ENCODE peak calls at places on chromosomes 3 and 15, in four cellular contexts. One of them, this sample, is unnamed.

GRCh38 chr3:169754711-169755110 is 10.1 kb downstream of the TERC start:
- DNase-seq in HCT116: no peak
- DNase-seq in transverse colon: no peak
- DNase-seq in stomach: no peak
- DNase-seq in this sample: no peak

GRCh38 chr3:185272051-185272450 is 18.2 kb upstream of the EHHADH start:
- DNase-seq in HCT116: no peak
- DNase-seq in transverse colon: no peak
- DNase-seq in stomach: no peak
- DNase-seq in this sample: no peak

GRCh38 chr3:106635271-106635670 is 742.0 kb upstream of the CCDC54 start:
- DNase-seq in HCT116: no peak
- DNase-seq in transverse colon: no peak
- DNase-seq in stomach: no peak
- DNase-seq in this sample: no peak

GRCh38 chr3:174581551-174581950 is 277.6 kb upstream of the NAALADL2 start:
- DNase-seq in HCT116: peak; percentile 0
- DNase-seq in transverse colon: no peak
- DNase-seq in stomach: no peak
- DNase-seq in this sample: no peak

GRCh38 chr3:88810455-88810854 is 297.0 kb upstream of the EPHA3 start:
- DNase-seq in HCT116: no peak
- DNase-seq in transverse colon: no peak
- DNase-seq in stomach: no peak
- DNase-seq in this sample: no peak

GRCh38 chr15:77022646-77023575 is 28.0 kb downstream of the PSTPIP1 start:
- DNase-seq in HCT116: no peak
- DNase-seq in transverse colon: no peak
- DNase-seq in stomach: no peak
- DNase-seq in this sample: peak; percentile 20

GRCh38 chr15:28098766-28099554 is at the start of gene OCA2:
- DNase-seq in HCT116: no peak
- DNase-seq in transverse colon: peak; percentile 43
- DNase-seq in stomach: peak; percentile 61
- DNase-seq in this sample: no peak

GRCh38 chr3:79111375-79112052 is 656.3 kb downstream of the ROBO1 start:
- DNase-seq in HCT116: no peak
- DNase-seq in transverse colon: no peak
- DNase-seq in stomach: no peak
- DNase-seq in this sample: no peak

GRCh38 chr3:4895848-4896247 is 83.4 kb upstream of the BHLHE40 start:
- DNase-seq in HCT116: no peak
- DNase-seq in transverse colon: no peak
- DNase-seq in stomach: no peak
- DNase-seq in this sample: no peak

GRCh38 chr15:66870880-66871388 is 168.9 kb downstream of the SMAD6 start:
- DNase-seq in HCT116: no peak
- DNase-seq in transverse colon: no peak
- DNase-seq in stomach: no peak
- DNase-seq in this sample: no peak

GRCh38 chr3:52232279-52233107 is 6.5 kb downstream of the TWF2 start:
- DNase-seq in HCT116: no peak
- DNase-seq in transverse colon: no peak
- DNase-seq in stomach: no peak
- DNase-seq in this sample: no peak

GRCh38 chr3:124467980-124468902 is 262.0 kb upstream of the UMPS start:
- DNase-seq in HCT116: peak; percentile 26
- DNase-seq in transverse colon: peak; percentile 41
- DNase-seq in stomach: peak; percentile 48
- DNase-seq in this sample: peak; percentile 43

GRCh38 chr3:49785565-49786356 is 581 bp downstream of the IP6K1 start:
- DNase-seq in HCT116: no peak
- DNase-seq in transverse colon: peak; percentile 47
- DNase-seq in stomach: peak; percentile 39
- DNase-seq in this sample: no peak

GRCh38 chr3:69086133-69086722 is 1.5 kb downstream of the ARL6IP5 start:
- DNase-seq in HCT116: peak; percentile 72
- DNase-seq in transverse colon: peak; percentile 91
- DNase-seq in stomach: peak; percentile 92
- DNase-seq in this sample: no peak

GRCh38 chr15:64476550-64476949 is 16.2 kb downstream of the ZNF609 start:
- DNase-seq in HCT116: no peak
- DNase-seq in transverse colon: no peak
- DNase-seq in stomach: no peak
- DNase-seq in this sample: no peak

GRCh38 chr3:54343495-54343894 is 221.1 kb downstream of the CACNA2D3 start:
- DNase-seq in HCT116: no peak
- DNase-seq in transverse colon: no peak
- DNase-seq in stomach: no peak
- DNase-seq in this sample: no peak

GRCh38 chr3:114596147-114596546 is 302.3 kb downstream of the TIGIT start:
- DNase-seq in HCT116: no peak
- DNase-seq in transverse colon: no peak
- DNase-seq in stomach: no peak
- DNase-seq in this sample: no peak

GRCh38 chr15:77535845-77536244 is 96.9 kb downstream of the LINGO1 start:
- DNase-seq in HCT116: peak; percentile 15
- DNase-seq in transverse colon: peak; percentile 31
- DNase-seq in stomach: no peak
- DNase-seq in this sample: no peak

GRCh38 chr3:17420668-17421067 is 321.8 kb downstream of the TBC1D5 start:
- DNase-seq in HCT116: no peak
- DNase-seq in transverse colon: no peak
- DNase-seq in stomach: no peak
- DNase-seq in this sample: no peak

GRCh38 chr3:154954750-154955149 is 125.4 kb upstream of the MME start:
- DNase-seq in HCT116: peak; percentile 51
- DNase-seq in transverse colon: no peak
- DNase-seq in stomach: no peak
- DNase-seq in this sample: no peak

GRCh38 chr15:70132148-70132547 is 34.4 kb upstream of the TLE3 start:
- DNase-seq in HCT116: no peak
- DNase-seq in transverse colon: no peak
- DNase-seq in stomach: no peak
- DNase-seq in this sample: no peak

GRCh38 chr3:48187579-48188265 is 495 bp downstream of the CDC25A start:
- DNase-seq in HCT116: no peak
- DNase-seq in transverse colon: peak; percentile 46
- DNase-seq in stomach: peak; percentile 50
- DNase-seq in this sample: no peak

GRCh38 chr3:35633332-35634124 is 5.8 kb upstream of the ARPP21 start:
- DNase-seq in HCT116: no peak
- DNase-seq in transverse colon: no peak
- DNase-seq in stomach: no peak
- DNase-seq in this sample: no peak

GRCh38 chr3:77150028-77150427 is 110.1 kb downstream of the ROBO2 start:
- DNase-seq in HCT116: no peak
- DNase-seq in transverse colon: no peak
- DNase-seq in stomach: no peak
- DNase-seq in this sample: no peak

GRCh38 chr3:69751118-69751517 is 11.9 kb downstream of the MITF start:
- DNase-seq in HCT116: no peak
- DNase-seq in transverse colon: no peak
- DNase-seq in stomach: no peak
- DNase-seq in this sample: no peak

GRCh38 chr3:46901591-46902187 is 24.2 kb downstream of the PTH1R start:
- DNase-seq in HCT116: no peak
- DNase-seq in transverse colon: no peak
- DNase-seq in stomach: no peak
- DNase-seq in this sample: no peak

GRCh38 chr15:52529289-52529929 is 729 bp upstream of the MYO5A start:
- DNase-seq in HCT116: no peak
- DNase-seq in transverse colon: peak; percentile 20
- DNase-seq in stomach: no peak
- DNase-seq in this sample: no peak

GRCh38 chr15:71677766-71678165 is 132.6 kb upstream of the NR2E3 start:
- DNase-seq in HCT116: no peak
- DNase-seq in transverse colon: no peak
- DNase-seq in stomach: no peak
- DNase-seq in this sample: no peak

GRCh38 chr3:30332196-30333021 is 274.0 kb upstream of the TGFBR2 start:
- DNase-seq in HCT116: no peak
- DNase-seq in transverse colon: no peak
- DNase-seq in stomach: no peak
- DNase-seq in this sample: no peak

GRCh38 chr3:119812491-119813058 is 30.7 kb downstream of the NR1I2 start:
- DNase-seq in HCT116: no peak
- DNase-seq in transverse colon: no peak
- DNase-seq in stomach: no peak
- DNase-seq in this sample: no peak

GRCh38 chr15:49693491-49693890 is 72.6 kb downstream of the DTWD1 start:
- DNase-seq in HCT116: no peak
- DNase-seq in transverse colon: no peak
- DNase-seq in stomach: no peak
- DNase-seq in this sample: no peak

GRCh38 chr3:126284258-126284904 is 72.8 kb downstream of the KLF15 start:
- DNase-seq in HCT116: peak; percentile 86
- DNase-seq in transverse colon: no peak
- DNase-seq in stomach: no peak
- DNase-seq in this sample: no peak

GRCh38 chr15:87753539-87753938 is 503.0 kb downstream of the NTRK3 start:
- DNase-seq in HCT116: no peak
- DNase-seq in transverse colon: no peak
- DNase-seq in stomach: no peak
- DNase-seq in this sample: no peak

GRCh38 chr3:187986514-187986934 is 167.4 kb upstream of the LPP start:
- DNase-seq in HCT116: peak; percentile 19
- DNase-seq in transverse colon: no peak
- DNase-seq in stomach: no peak
- DNase-seq in this sample: no peak

GRCh38 chr15:93862791-93863190 is 368.6 kb upstream of the MCTP2 start:
- DNase-seq in HCT116: no peak
- DNase-seq in transverse colon: peak; percentile 27
- DNase-seq in stomach: no peak
- DNase-seq in this sample: no peak

GRCh38 chr3:184395320-184395660 is 15.4 kb downstream of the CHRD start:
- DNase-seq in HCT116: no peak
- DNase-seq in transverse colon: no peak
- DNase-seq in stomach: no peak
- DNase-seq in this sample: no peak

GRCh38 chr15:29451201-29451781 is 181.7 kb upstream of the NSMCE3 start:
- DNase-seq in HCT116: peak; percentile 7
- DNase-seq in transverse colon: no peak
- DNase-seq in stomach: no peak
- DNase-seq in this sample: no peak

GRCh38 chr15:42448281-42448680 is 42.7 kb downstream of the ZNF106 start:
- DNase-seq in HCT116: no peak
- DNase-seq in transverse colon: no peak
- DNase-seq in stomach: no peak
- DNase-seq in this sample: no peak

DNA sequence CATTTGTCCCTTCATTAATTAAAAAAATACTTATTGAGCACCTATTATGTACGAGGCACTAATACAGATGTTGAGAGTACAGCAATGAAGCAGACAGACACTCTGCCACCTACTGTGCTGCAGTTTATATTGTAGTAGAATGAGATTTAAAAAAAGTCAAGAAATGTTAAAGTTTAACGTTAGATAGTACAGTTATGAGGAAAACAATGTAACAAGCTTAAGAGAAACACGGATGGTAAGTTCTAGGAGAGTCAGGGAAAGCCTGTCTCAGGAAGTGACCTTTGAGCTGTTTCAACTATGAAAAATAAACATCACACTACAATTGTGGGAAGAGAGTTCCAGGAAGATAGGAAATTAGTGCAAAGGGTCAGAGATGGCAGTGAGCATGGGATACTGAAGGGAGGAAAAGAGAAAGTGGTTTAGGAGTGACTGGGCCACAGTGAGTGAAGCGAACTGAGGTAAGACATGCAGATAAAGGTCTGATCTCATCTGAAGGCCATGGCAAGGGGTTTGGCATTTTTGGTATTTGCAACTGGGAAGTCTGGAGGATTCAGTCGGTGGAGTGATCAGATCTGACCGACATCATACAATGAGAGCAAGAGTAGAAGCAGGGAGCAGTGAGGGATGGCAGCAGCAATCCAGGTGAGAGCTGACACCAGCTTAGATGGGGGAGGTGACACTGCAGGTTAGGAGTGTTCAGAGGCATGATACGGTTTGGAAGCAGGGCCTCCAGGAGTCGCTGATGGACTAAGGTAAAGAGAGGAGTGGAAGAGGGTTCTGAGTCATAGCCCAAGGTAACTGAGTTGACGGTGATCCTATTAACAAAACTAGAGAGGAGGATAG is 28.5 kb downstream of the PLSCR4 start:
- DNase-seq in HCT116: peak; percentile 69
- DNase-seq in transverse colon: peak; percentile 63
- DNase-seq in stomach: no peak
- DNase-seq in this sample: no peak
- TF ChIP-seq POLR2A in HCT116: no peak
- TF ChIP-seq POLR2A in transverse colon: peak; percentile 19
- TF ChIP-seq POLR2A in stomach: no peak
- TF ChIP-seq POLR2A in this sample: no peak

GRCh38 chr3:194584866-194585265 is 48.4 kb downstream of the TMEM44 start:
- DNase-seq in HCT116: no peak
- DNase-seq in transverse colon: no peak
- DNase-seq in stomach: no peak
- DNase-seq in this sample: no peak
- TF ChIP-seq POLR2AphosphoS5 in HCT116: no peak
- TF ChIP-seq POLR2AphosphoS5 in transverse colon: no peak
- TF ChIP-seq POLR2AphosphoS5 in stomach: no peak
- TF ChIP-seq POLR2AphosphoS5 in this sample: no peak

GRCh38 chr15:74400313-74400850 is 32.9 kb upstream of the CYP11A1 start:
- DNase-seq in HCT116: no peak
- DNase-seq in transverse colon: no peak
- DNase-seq in stomach: no peak
- DNase-seq in this sample: no peak
- TF ChIP-seq POLR2A in HCT116: no peak
- TF ChIP-seq POLR2A in transverse colon: no peak
- TF ChIP-seq POLR2A in stomach: no peak
- TF ChIP-seq POLR2A in this sample: no peak

GRCh38 chr3:140341213-140341612 is 336.7 kb upstream of the TRIM42 start:
- DNase-seq in HCT116: no peak
- DNase-seq in transverse colon: peak; percentile 50
- DNase-seq in stomach: no peak
- DNase-seq in this sample: no peak
- TF ChIP-seq POLR2AphosphoS5 in HCT116: no peak
- TF ChIP-seq POLR2AphosphoS5 in transverse colon: no peak
- TF ChIP-seq POLR2AphosphoS5 in stomach: no peak
- TF ChIP-seq POLR2AphosphoS5 in this sample: no peak

GRCh38 chr3:112459750-112460149 is 39.5 kb downstream of the BTLA start:
- DNase-seq in HCT116: no peak
- DNase-seq in transverse colon: no peak
- DNase-seq in stomach: no peak
- DNase-seq in this sample: no peak
- TF ChIP-seq POLR2A in HCT116: no peak
- TF ChIP-seq POLR2A in transverse colon: no peak
- TF ChIP-seq POLR2A in stomach: no peak
- TF ChIP-seq POLR2A in this sample: no peak

DNA sequence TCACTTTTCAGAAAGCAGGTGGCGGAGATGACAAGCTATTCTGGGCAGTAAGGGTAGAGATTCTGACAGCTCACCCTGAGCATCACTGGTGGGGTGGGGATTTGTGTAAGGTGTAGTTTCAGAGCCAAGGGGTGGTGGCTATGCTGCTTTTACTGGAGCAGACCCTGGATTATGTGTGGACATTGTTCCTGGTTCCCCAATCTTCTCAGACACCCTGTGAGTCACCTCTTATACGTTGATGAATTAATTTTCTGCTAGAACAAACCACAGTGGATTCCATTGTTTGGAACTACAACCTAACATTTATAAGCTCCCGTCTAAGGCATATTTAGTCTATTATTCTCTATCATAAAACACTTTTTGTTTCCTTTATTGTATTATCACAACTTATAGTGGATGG is 169.5 kb upstream of the COL8A1 start:
- DNase-seq in HCT116: no peak
- DNase-seq in transverse colon: no peak
- DNase-seq in stomach: no peak
- DNase-seq in this sample: no peak
- TF ChIP-seq POLR2AphosphoS5 in HCT116: no peak
- TF ChIP-seq POLR2AphosphoS5 in transverse colon: no peak
- TF ChIP-seq POLR2AphosphoS5 in stomach: no peak
- TF ChIP-seq POLR2AphosphoS5 in this sample: no peak